ENCODE peak calls at places on chromosomes 7 and 10, in nine cellular contexts. Y is neural progenitor cell; M is AG09309; A is CD8-positive, alpha-beta T cell; F is Panc1; S is fibroblast of lung; T is foreskin fibroblast; C is AG10803; P is Calu3. Q is an unnamed sample.

GRCh38 chr10:88661018-88661417 is 3.2 kb upstream of the LIPF start:
- DNase-seq in S (no peak), A (no peak), T (peak; percentile 17), M (no peak), Y (no peak), P (no peak), F (no peak), C (no peak), Q (no peak)

GRCh38 chr10:34696423-34696822 is 118.7 kb downstream of the PARD3 start:
- DNase-seq in Y (no peak), P (no peak), T (peak; percentile 84), S (peak; percentile 70), A (no peak), C (peak; percentile 52), F (no peak), M (no peak), Q (no peak)

GRCh38 chr10:43689618-43689954 is 40.9 kb upstream of the ZNF32 start:
- DNase-seq in M (no peak), F (no peak), C (peak; percentile 43), S (peak; percentile 49), T (peak; percentile 69), P (peak; percentile 34), A (peak; percentile 14), Y (peak; percentile 44), Q (no peak)

GRCh38 chr7:127393370-127394058 is 1.0 kb upstream of the ZNF800 start:
- DNase-seq in P (no peak), F (no peak), T (peak; percentile 32), S (no peak), A (no peak), Y (peak; percentile 41), M (no peak), C (peak; percentile 15), Q (no peak)

GRCh38 chr10:70355234-70356021 is 27.0 kb downstream of the LRRC20 start:
- DNase-seq in M (no peak), C (no peak), T (no peak), P (no peak), A (no peak), Y (peak; percentile 82), S (peak; percentile 39), F (no peak), Q (no peak)

GRCh38 chr10:77548671-77549070 is 88.9 kb downstream of the KCNMA1 start:
- DNase-seq in M (no peak), F (no peak), T (peak; percentile 31), C (no peak), P (no peak), S (no peak), Y (no peak), A (no peak), Q (no peak)

GRCh38 chr10:4645836-4646235 is 180.2 kb upstream of the AKR1E2 start:
- DNase-seq in C (no peak), S (no peak), T (no peak), M (no peak), A (no peak), F (no peak), Y (no peak), P (no peak), Q (no peak)

GRCh38 chr10:98267894-98268693 is at the start of gene LOXL4:
- DNase-seq in Y (peak; percentile 60), C (peak; percentile 54), M (no peak), F (no peak), T (peak; percentile 81), P (peak; percentile 7), A (no peak), S (peak; percentile 37), Q (no peak)

GRCh38 chr10:42942279-42942932 is 134.5 kb upstream of the RET start:
- DNase-seq in Y (no peak), C (no peak), F (no peak), M (no peak), S (no peak), P (no peak), T (no peak), A (no peak), Q (no peak)

GRCh38 chr10:127452568-127452967 is 96.5 kb upstream of the NPS start:
- DNase-seq in Y (peak; percentile 8), S (no peak), T (no peak), M (no peak), A (no peak), F (no peak), C (no peak), P (no peak), Q (no peak)

GRCh38 chr7:6148724-6149360 is 117.7 kb downstream of the ANKRD61 start:
- DNase-seq in S (no peak), T (no peak), A (no peak), F (no peak), M (no peak), Y (no peak), C (no peak), P (no peak), Q (no peak)

GRCh38 chr7:128302110-128302509 is 41.6 kb downstream of the RBM28 start:
- DNase-seq in P (no peak), C (no peak), A (no peak), S (no peak), T (no peak), M (no peak), F (no peak), Y (no peak), Q (no peak)

GRCh38 chr10:129933456-129934092 is 30.5 kb downstream of the EBF3 start:
- DNase-seq in P (no peak), C (no peak), A (no peak), T (no peak), M (no peak), S (no peak), F (no peak), Y (peak; percentile 29), Q (no peak)
- TF ChIP-seq CTCF in P (no peak), C (no peak), A (no peak), T (no peak), M (no peak), S (no peak), F (no peak), Y (no peak), Q (no peak)

DNA sequence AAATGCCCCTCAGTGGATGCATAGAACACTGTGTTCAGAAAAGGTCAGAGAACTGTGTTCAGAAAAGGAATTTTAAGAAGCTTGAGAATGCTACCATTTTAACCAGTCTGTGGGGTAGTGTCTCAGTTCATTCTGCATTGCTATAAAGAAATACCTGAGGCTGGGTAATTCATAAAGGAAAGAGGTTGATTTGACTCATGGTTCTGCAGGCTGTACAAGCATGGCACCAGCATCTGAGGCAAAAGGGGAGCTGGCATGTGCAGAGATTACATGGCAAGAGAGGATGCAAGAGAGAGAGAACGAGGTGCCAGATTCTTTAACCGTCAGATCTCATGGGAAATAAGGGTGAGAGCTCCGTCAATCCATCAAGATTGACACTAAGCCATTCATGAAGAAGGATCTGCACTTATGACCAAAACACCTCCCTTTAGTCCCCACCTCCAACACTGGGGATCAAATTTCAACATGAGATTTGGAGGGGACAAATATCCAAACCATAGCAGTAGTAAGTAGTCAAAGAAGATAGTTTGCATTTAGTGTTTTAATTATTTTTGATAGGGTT is 119.8 kb downstream of the FAM107B start:
- DNase-seq in Y (no peak), P (no peak), M (no peak), F (no peak), T (no peak), A (no peak), S (no peak), C (no peak), Q (no peak)
- TF ChIP-seq CTCF in Y (no peak), P (no peak), M (no peak), F (no peak), T (no peak), A (no peak), S (no peak), C (no peak), Q (no peak)

GRCh38 chr7:151711906-151712771 is 164.8 kb downstream of the PRKAG2 start:
- DNase-seq in P (no peak), T (no peak), F (no peak), S (no peak), C (no peak), M (no peak), Y (no peak), A (no peak), Q (no peak)
- TF ChIP-seq CTCF in P (no peak), T (no peak), F (no peak), S (no peak), C (no peak), M (no peak), Y (no peak), A (no peak), Q (no peak)

GRCh38 chr10:110016037-110016436 is 8.3 kb downstream of the ADD3 start:
- DNase-seq in S (peak; percentile 53), P (no peak), F (no peak), Y (peak; percentile 82), C (peak; percentile 26), M (no peak), A (no peak), T (peak; percentile 69), Q (no peak)
- TF ChIP-seq CTCF in S (peak; percentile 41), P (no peak), F (peak; percentile 78), Y (peak; percentile 34), C (peak; percentile 39), M (peak; percentile 53), A (peak; percentile 16), T (peak; percentile 29), Q (no peak)

GRCh38 chr10:110349826-110350225 is 45.1 kb upstream of the SMNDC1 start:
- DNase-seq in A (no peak), P (no peak), T (peak; percentile 63), M (no peak), Y (no peak), S (no peak), F (no peak), C (no peak), Q (no peak)
- TF ChIP-seq CTCF in A (no peak), P (no peak), T (no peak), M (no peak), Y (no peak), S (no peak), F (no peak), C (no peak), Q (no peak)

Q was measured in omental fat pad.